ENCODE peak calls at places on chromosomes 7 and 10, in nine cellular contexts. A is thoracic aorta, W is HFFc6, U is MCF 10A, X is WTC11, O is Calu3, C is right lobe of liver, I is BE2C, S is endothelial cell. H is an unnamed sample.

GRCh38 chr7:36305648-36306047 is 84.0 kb upstream of the ANLN start:
- DNase-seq in S (no peak), X (no peak), C (no peak), U (no peak), W (no peak), A (no peak), I (no peak), O (no peak), H (no peak)

GRCh38 chr7:156898938-156899337 is 6.0 kb upstream of the LMBR1 start:
- DNase-seq in I (no peak), O (no peak), W (no peak), U (peak), S (no peak), A (no peak), X (no peak), C (no peak), H (no peak)

GRCh38 chr7:157080111-157080730 is 58.5 kb upstream of the UBE3C start:
- DNase-seq in A (no peak), W (peak), C (no peak), O (no peak), S (no peak), U (no peak), X (no peak), I (no peak), H (no peak)

GRCh38 chr7:26555971-26556830 is 264.5 kb downstream of the SNX10 start:
- DNase-seq in O (peak), I (no peak), X (no peak), C (no peak), W (no peak), S (no peak), A (no peak), U (no peak), H (peak)

GRCh38 chr10:8719971-8720370 is 665.5 kb downstream of the GATA3 start:
- DNase-seq in I (no peak), A (no peak), X (peak), S (no peak), O (no peak), C (no peak), U (no peak), W (no peak), H (no peak)

GRCh38 chr7:40918701-40919271 is 784.0 kb downstream of the SUGCT start:
- DNase-seq in S (no peak), W (peak), A (no peak), I (no peak), X (no peak), U (no peak), C (no peak), O (no peak), H (no peak)

GRCh38 chr10:119355930-119356329 is 148.6 kb downstream of the GRK5 start:
- DNase-seq in A (no peak), W (no peak), O (no peak), X (no peak), I (no peak), C (no peak), U (no peak), S (no peak), H (no peak)

GRCh38 chr10:16609195-16609594 is 87.5 kb upstream of the C1QL3 start:
- DNase-seq in S (no peak), W (no peak), C (no peak), X (no peak), I (no peak), O (no peak), U (no peak), A (no peak), H (no peak)

GRCh38 chr7:101059620-101059942 is 25.7 kb upstream of the TRIM56 start:
- DNase-seq in X (no peak), A (no peak), S (no peak), W (no peak), O (no peak), I (no peak), C (no peak), U (no peak), H (no peak)
- TF ChIP-seq CTCF in X (no peak), A (no peak), S (no peak), W (peak), O (no peak), I (no peak), C (no peak), U (no peak), H (no peak)

GRCh38 chr10:26157734-26158133 is 58.8 kb upstream of the GAD2 start:
- DNase-seq in W (no peak), O (peak), I (no peak), X (peak), U (no peak), S (peak), A (no peak), C (no peak), H (no peak)
- TF ChIP-seq CTCF in W (peak), O (no peak), I (no peak), X (no peak), U (no peak), S (no peak), A (no peak), C (no peak), H (no peak)

GRCh38 chr10:101238732-101239105 is 9.5 kb upstream of the LBX1 start:
- DNase-seq in W (no peak), U (no peak), O (no peak), X (peak), A (no peak), I (no peak), C (no peak), S (peak), H (no peak)
- TF ChIP-seq CTCF in W (peak), U (no peak), O (no peak), X (no peak), A (peak), I (no peak), C (no peak), S (peak), H (no peak)

GRCh38 chr7:155398944-155399343 is 59.0 kb upstream of the EN2 start:
- DNase-seq in U (no peak), S (no peak), C (no peak), W (no peak), A (no peak), I (no peak), X (no peak), O (peak), H (peak)
- TF ChIP-seq CTCF in U (no peak), S (no peak), C (no peak), W (peak), A (no peak), I (peak), X (no peak), O (peak), H (peak)

GRCh38 chr7:145848691-145849090 is 267.9 kb upstream of the CNTNAP2 start:
- DNase-seq in U (peak), S (no peak), C (no peak), I (no peak), X (peak), W (no peak), A (no peak), O (no peak), H (peak)
- TF ChIP-seq CTCF in U (peak), S (no peak), C (no peak), I (peak), X (peak), W (no peak), A (no peak), O (no peak), H (peak)

DNA sequence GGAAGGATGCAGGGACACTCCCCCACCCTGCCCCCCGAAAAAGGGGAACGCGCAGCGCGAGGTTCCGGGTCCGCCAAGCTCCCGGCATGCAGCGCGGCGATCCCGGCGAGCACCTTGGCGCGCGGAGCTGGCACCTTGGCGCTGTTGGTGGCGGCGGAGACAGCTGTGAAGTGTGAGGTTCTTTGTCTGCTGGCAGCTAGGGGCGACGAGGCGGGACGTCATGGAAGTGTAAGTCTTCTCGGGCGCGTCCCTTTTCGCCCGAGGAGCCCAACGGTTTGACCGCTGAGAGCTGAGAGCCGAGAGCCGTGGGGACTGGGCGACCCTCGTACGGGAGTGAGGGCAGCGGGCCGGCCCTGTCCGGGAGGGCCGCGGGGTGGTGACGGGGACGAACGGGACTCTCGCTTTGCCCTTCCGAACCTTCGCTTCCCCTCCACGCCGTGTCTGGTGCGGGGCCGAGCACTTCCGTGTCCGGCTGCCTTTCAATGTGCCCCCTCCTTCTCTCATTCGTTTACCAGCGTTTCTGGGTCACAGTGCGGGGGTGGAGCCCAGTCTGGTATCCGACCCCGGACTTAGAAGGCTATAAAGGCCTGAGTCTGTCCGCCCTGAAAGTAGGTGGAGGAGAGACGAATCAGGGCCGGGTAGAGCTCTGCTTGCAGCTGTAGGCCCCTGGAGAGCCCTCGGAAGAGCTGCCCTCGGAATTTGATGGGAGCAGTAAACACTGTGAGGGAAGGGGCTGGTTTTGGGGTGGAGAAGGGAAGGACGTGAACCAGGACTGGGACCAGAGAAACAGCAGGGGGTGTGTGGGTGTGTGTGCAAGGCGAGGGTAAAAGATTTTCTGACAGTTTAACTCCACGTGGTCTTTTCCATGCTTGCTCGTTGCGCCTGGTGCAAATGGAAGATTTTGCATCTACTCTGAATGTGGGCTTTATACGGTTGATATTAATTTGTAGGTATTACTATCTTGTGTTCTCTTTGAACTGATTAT is at the start of gene CRCP:
- DNase-seq in O (peak), W (peak), S (peak), X (peak), C (peak), A (peak), I (peak), U (peak), H (peak)
- TF ChIP-seq CTCF in O (no peak), W (peak), S (no peak), X (no peak), C (no peak), A (no peak), I (peak), U (peak), H (peak)

DNA sequence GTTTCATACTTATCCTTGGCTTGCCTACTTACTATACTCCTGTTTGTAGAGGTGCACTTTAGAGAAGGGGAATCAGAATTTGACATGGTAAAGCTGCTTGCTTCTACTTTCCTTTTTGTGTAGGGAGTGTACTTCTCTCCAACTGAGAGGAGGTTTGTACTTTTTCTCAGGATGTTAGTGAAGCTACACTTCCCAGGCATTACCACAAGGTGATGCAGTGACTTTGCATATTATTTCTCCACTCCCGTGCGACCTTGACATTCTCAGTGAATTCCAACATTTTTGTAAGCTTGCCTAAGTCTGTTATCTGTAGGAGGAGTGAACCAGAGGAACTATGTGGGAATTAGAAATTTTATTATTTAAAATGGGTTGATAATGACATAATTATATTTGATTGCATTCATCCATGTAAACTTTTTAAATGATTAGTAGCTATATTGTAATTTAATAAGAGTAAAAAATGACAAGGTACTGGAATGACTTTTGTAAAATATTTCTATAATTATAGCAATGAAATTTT is 5.2 kb downstream of the TAX1BP1 start:
- DNase-seq in A (no peak), S (peak), W (peak), O (peak), X (no peak), C (no peak), I (peak), U (peak), H (peak)
- TF ChIP-seq CTCF in A (peak), S (no peak), W (peak), O (peak), X (peak), C (peak), I (peak), U (peak), H (peak)

GRCh38 chr7:82335927-82336326 is 107.7 kb downstream of the CACNA2D1 start:
- DNase-seq in A (no peak), C (no peak), O (no peak), X (no peak), U (peak), S (no peak), W (peak), I (peak), H (peak)
- TF ChIP-seq CTCF in A (no peak), C (no peak), O (no peak), X (no peak), U (no peak), S (no peak), W (no peak), I (peak), H (no peak)

DNA sequence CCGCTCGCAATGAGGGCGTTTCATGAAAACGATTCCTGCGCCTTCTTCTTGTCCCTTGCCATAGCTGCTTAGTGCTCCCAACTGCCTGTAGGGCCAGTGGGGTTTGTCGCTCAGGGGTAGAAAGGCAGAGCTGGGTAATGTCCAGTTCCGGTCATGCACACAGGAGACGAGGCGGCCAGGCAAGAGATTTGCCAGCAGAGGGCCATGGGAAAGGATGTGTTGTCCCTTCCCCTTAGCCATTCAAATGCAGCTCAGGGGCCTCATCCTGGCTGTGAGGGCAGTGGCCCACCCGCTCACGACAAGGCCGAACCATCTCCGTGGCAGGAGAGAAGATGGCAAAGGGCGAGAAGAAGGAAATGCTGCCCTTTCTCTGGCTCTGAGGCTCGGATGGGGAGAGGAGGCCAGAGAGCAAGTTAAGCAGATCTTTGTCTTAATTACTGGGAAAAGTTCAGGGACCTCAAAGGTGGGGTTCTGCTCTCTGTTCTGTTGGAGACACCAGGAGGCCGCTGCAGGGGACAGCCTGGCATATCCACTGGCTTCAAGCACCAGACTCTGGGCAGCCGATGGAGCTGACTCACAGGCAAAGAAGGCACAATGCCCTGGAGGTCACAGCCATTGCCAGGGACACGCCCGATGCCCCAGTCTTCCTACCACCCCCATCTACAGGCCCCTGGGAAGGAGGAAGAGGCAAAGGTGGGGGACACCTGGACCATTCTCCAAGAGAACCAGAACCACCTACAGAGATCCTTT is 534.8 kb upstream of the MGMT start:
- DNase-seq in U (peak), C (no peak), W (no peak), I (no peak), X (no peak), O (no peak), A (no peak), S (peak), H (no peak)
- TF ChIP-seq CTCF in U (no peak), C (no peak), W (no peak), I (no peak), X (no peak), O (no peak), A (no peak), S (no peak), H (no peak)